ENCODE peak calls at places on chromosomes 1 and 21, in seven cellular contexts. U is mesenchymal stem cell, K is mesendoderm, E is neuronal stem cell, X is H1, W is H9, D is trophoblast cell. J is an unnamed sample.

GRCh38 chr1:103953386-103953785 is 203.7 kb downstream of the AMY1C start:
- DNase-seq in X (no peak), D (no peak), E (no peak), U (no peak), W (no peak), K (no peak), J (no peak)

GRCh38 chr1:115929846-115930245 is 46.5 kb upstream of the SLC22A15 start:
- DNase-seq in K (no peak), U (no peak), X (no peak), W (no peak), D (no peak), E (no peak), J (peak; percentile 30)

GRCh38 chr1:70504176-70504820 is 93.2 kb downstream of the CTH start:
- DNase-seq in E (no peak), D (peak; percentile 11), K (no peak), X (no peak), W (no peak), U (peak; percentile 86), J (no peak)

GRCh38 chr1:7433896-7434295 is 337.2 kb upstream of the VAMP3 start:
- DNase-seq in X (no peak), E (no peak), D (no peak), U (no peak), W (no peak), K (no peak), J (no peak)

GRCh38 chr1:180274221-180274620 is 44.2 kb downstream of the LHX4 start:
- DNase-seq in X (peak; percentile 19), D (no peak), E (no peak), K (no peak), U (no peak), W (no peak), J (no peak)

GRCh38 chr1:30672661-30673060 is 50.7 kb downstream of the MATN1 start:
- DNase-seq in X (no peak), U (no peak), E (no peak), K (no peak), D (no peak), W (no peak), J (no peak)

GRCh38 chr1:186301448-186301847 is 73.6 kb downstream of the TPR start:
- DNase-seq in K (no peak), W (no peak), X (no peak), U (no peak), E (no peak), D (no peak), J (no peak)

GRCh38 chr21:46239817-46240325 is 11.3 kb upstream of the LSS start:
- DNase-seq in D (no peak), X (no peak), W (no peak), E (no peak), K (no peak), U (no peak), J (no peak)

GRCh38 chr21:45886610-45887026 is 95.0 kb upstream of the COL6A1 start:
- DNase-seq in K (no peak), D (no peak), E (no peak), U (no peak), W (no peak), X (no peak), J (no peak)

GRCh38 chr1:119068427-119068826 is 72.0 kb downstream of the WARS2 start:
- DNase-seq in U (no peak), W (no peak), X (no peak), E (no peak), D (no peak), K (no peak), J (no peak)

GRCh38 chr1:214966366-214966765 is 116.2 kb upstream of the KCNK2 start:
- DNase-seq in E (no peak), X (no peak), D (no peak), W (no peak), K (no peak), U (no peak), J (peak; percentile 19)

GRCh38 chr1:112317556-112317955 is 78.5 kb upstream of the CTTNBP2NL start:
- DNase-seq in K (no peak), D (no peak), W (no peak), U (no peak), E (no peak), X (no peak), J (no peak)

GRCh38 chr1:33286451-33287185 is 30.3 kb downstream of the ZNF362 start:
- DNase-seq in E (no peak), U (no peak), D (no peak), X (no peak), W (no peak), K (no peak), J (no peak)

GRCh38 chr1:233144434-233144833 is 151.1 kb downstream of the PCNX2 start:
- DNase-seq in K (no peak), U (no peak), W (no peak), D (no peak), E (no peak), X (no peak), J (peak; percentile 11)

GRCh38 chr1:226675720-226676357 is 63.2 kb downstream of the ITPKB start:
- DNase-seq in W (no peak), X (no peak), E (no peak), U (no peak), D (no peak), K (no peak), J (no peak)

GRCh38 chr1:46180082-46180616 is 3.9 kb upstream of the P3R3URF start:
- DNase-seq in D (peak; percentile 23), K (peak; percentile 70), W (peak; percentile 83), U (no peak), E (no peak), X (peak; percentile 76), J (no peak)

GRCh38 chr1:223155153-223155552 is 12.1 kb upstream of the TLR5 start:
- DNase-seq in K (no peak), X (no peak), D (no peak), U (no peak), W (no peak), E (no peak), J (no peak)

GRCh38 chr1:40855513-40855912 is 6.7 kb downstream of the CITED4 start:
- DNase-seq in X (no peak), W (peak; percentile 66), K (peak; percentile 58), U (no peak), D (no peak), E (no peak), J (no peak)

GRCh38 chr1:40857737-40858136 is 4.4 kb downstream of the CITED4 start:
- DNase-seq in E (no peak), U (no peak), X (no peak), K (no peak), W (no peak), D (no peak), J (no peak)

GRCh38 chr1:40856116-40856515 is 6.0 kb downstream of the CITED4 start:
- DNase-seq in W (no peak), X (no peak), K (no peak), E (no peak), U (no peak), D (no peak), J (no peak)

GRCh38 chr1:40859017-40859416 is 3.1 kb downstream of the CITED4 start:
- DNase-seq in E (no peak), W (no peak), X (no peak), U (no peak), D (no peak), K (no peak), J (no peak)

DNA sequence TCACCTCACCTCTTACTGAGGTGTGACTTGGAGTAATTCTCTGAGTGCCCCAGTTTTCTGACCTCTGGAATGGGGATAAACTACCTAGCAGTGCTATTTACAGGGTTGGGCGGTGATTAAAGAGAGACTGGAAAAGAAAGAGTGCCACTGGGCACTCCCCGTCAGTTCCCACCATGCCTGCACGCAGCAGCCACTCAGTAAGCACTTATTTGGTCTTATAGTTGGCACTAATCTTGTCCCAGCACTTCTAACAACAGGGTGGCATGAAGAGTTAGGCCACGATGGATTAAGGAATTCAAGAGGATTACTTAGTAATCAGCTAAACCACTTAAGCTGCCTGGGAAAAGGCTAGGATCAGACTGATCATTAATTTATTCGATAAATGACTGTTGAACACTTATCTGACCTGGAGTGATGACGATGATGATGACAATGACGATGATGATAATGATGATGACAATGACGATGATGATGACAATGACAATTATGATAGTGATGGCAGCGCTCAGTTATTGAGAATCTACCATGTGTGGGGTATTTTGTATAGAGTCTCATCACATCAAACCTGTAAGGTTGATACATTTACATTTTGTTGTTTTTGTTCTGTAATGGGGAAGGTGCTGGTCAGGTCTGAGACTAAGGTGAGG is 5.4 kb downstream of the CITED4 start:
- DNase-seq in D (no peak), W (no peak), U (no peak), K (no peak), E (no peak), X (no peak), J (no peak)
- H3K4ac ChIP-seq in D (no peak overlapping the region), W (no peak overlapping the region), U (no peak overlapping the region), K (no peak overlapping the region), E (no peak overlapping the region), X (no peak overlapping the region), J (no peak overlapping the region)

GRCh38 chr1:27626031-27626935 is 8.7 kb downstream of the FGR start:
- DNase-seq in X (no peak), U (no peak), W (no peak), D (no peak), E (no peak), K (no peak), J (no peak)
- H3K4ac ChIP-seq in X (no peak overlapping the region), U (no peak overlapping the region), W (no peak overlapping the region), D (no peak overlapping the region), E (no peak overlapping the region), K (no peak overlapping the region), J (no peak overlapping the region)

GRCh38 chr1:109290137-109290536 is 7.2 kb upstream of the PSRC1 start:
- DNase-seq in D (no peak), U (no peak), W (no peak), E (no peak), K (no peak), X (no peak), J (no peak)

GRCh38 chr1:109295712-109296415 is 10.9 kb downstream of the MYBPHL start:
- DNase-seq in U (no peak), E (no peak), X (no peak), D (no peak), K (no peak), W (peak; percentile 56), J (no peak)

GRCh38 chr1:109290998-109291397 is 8.1 kb upstream of the PSRC1 start:
- DNase-seq in D (no peak), E (no peak), K (no peak), W (no peak), X (no peak), U (no peak), J (no peak)

GRCh38 chr1:109294481-109294880 is 11.5 kb upstream of the PSRC1 start:
- DNase-seq in D (no peak), K (no peak), X (no peak), W (no peak), E (no peak), U (no peak), J (no peak)

DNA sequence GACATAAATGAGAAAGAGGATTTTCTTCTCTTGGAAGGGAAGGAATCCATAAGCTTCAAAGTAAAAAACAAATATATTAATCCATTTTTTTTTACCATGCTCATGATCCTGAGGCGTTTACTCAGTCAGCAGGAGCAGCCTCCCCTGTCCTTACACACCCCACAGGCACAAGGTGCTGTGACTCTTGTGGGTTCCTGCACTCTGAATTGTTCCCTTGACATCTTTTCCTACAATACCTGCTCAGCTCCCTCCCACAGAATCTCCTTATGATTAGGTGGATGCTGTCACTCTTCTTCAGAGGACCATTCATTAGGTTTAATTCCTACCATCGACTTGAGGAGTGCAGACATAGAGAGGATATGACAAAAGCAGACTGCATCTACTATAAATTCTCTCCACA is 10.1 kb upstream of the PSRC1 start:
- DNase-seq in U (no peak), K (no peak), W (no peak), E (no peak), D (no peak), X (no peak), J (no peak)
- H3K4ac ChIP-seq in U (no peak overlapping the region), K (no peak overlapping the region), W (no peak overlapping the region), E (no peak overlapping the region), D (no peak overlapping the region), X (no peak overlapping the region), J (peak overlapping the region; percentile 57)

GRCh38 chr1:11279630-11280029 is 6.6 kb downstream of the UBIAD1 start:
- DNase-seq in U (no peak), D (no peak), X (no peak), E (no peak), K (no peak), W (no peak), J (no peak)
- H3K4ac ChIP-seq in U (no peak overlapping the region), D (no peak overlapping the region), X (no peak overlapping the region), E (no peak overlapping the region), K (no peak overlapping the region), W (no peak overlapping the region), J (no peak overlapping the region)